ENCODE peak calls at places on chromosomes 7 and 10, in five cellular contexts. One of them, this sample, is unnamed. For H3K9me3, the result is how much of the 10 kb centered on the place peaks cover.

GRCh38 chr7:828793-829561 is 3.3 kb upstream of the SUN1 start:
- DNase-seq in tibial artery: no peak
- DNase-seq in left ventricle myocardium inferior: no peak
- DNase-seq in heart right ventricle: no peak
- DNase-seq in esophagus muscularis mucosa: no peak
- DNase-seq in this sample: no peak

GRCh38 chr10:114849674-114850073 is 28.1 kb downstream of the FHIP2A start:
- DNase-seq in tibial artery: no peak
- DNase-seq in left ventricle myocardium inferior: no peak
- DNase-seq in heart right ventricle: no peak
- DNase-seq in esophagus muscularis mucosa: no peak
- DNase-seq in this sample: no peak

GRCh38 chr7:14748461-14748860 is 154.1 kb downstream of the DGKB start:
- DNase-seq in tibial artery: no peak
- DNase-seq in left ventricle myocardium inferior: no peak
- DNase-seq in heart right ventricle: no peak
- DNase-seq in esophagus muscularis mucosa: no peak
- DNase-seq in this sample: no peak

GRCh38 chr10:52442576-52442975 is 128.5 kb downstream of the DKK1 start:
- DNase-seq in tibial artery: no peak
- DNase-seq in left ventricle myocardium inferior: no peak
- DNase-seq in heart right ventricle: no peak
- DNase-seq in esophagus muscularis mucosa: no peak
- DNase-seq in this sample: no peak

GRCh38 chr10:93072225-93072712 is 1.4 kb upstream of the CYP26A1 start:
- DNase-seq in tibial artery: no peak
- DNase-seq in left ventricle myocardium inferior: no peak
- DNase-seq in heart right ventricle: no peak
- DNase-seq in esophagus muscularis mucosa: no peak
- DNase-seq in this sample: no peak

GRCh38 chr7:131104611-131105293 is 222.9 kb upstream of the MKLN1 start:
- DNase-seq in tibial artery: no peak
- DNase-seq in left ventricle myocardium inferior: no peak
- DNase-seq in heart right ventricle: no peak
- DNase-seq in esophagus muscularis mucosa: no peak
- DNase-seq in this sample: no peak

GRCh38 chr10:91941426-91941825 is 17.9 kb downstream of the BTAF1 start:
- DNase-seq in tibial artery: no peak
- DNase-seq in left ventricle myocardium inferior: no peak
- DNase-seq in heart right ventricle: no peak
- DNase-seq in esophagus muscularis mucosa: no peak
- DNase-seq in this sample: no peak

GRCh38 chr7:90690159-90690858 is 94.2 kb downstream of the CDK14 start:
- DNase-seq in tibial artery: no peak
- DNase-seq in left ventricle myocardium inferior: no peak
- DNase-seq in heart right ventricle: no peak
- DNase-seq in esophagus muscularis mucosa: no peak
- DNase-seq in this sample: no peak

GRCh38 chr10:2011106-2011716 is 273.9 kb upstream of the ADARB2 start:
- DNase-seq in tibial artery: no peak
- DNase-seq in left ventricle myocardium inferior: no peak
- DNase-seq in heart right ventricle: no peak
- DNase-seq in esophagus muscularis mucosa: no peak
- DNase-seq in this sample: no peak

GRCh38 chr7:30867483-30867882 is 44.2 kb upstream of the AQP1 start:
- DNase-seq in tibial artery: no peak
- DNase-seq in left ventricle myocardium inferior: no peak
- DNase-seq in heart right ventricle: no peak
- DNase-seq in esophagus muscularis mucosa: no peak
- DNase-seq in this sample: no peak

GRCh38 chr10:123999261-123999660 is 94.1 kb downstream of the CHST15 start:
- DNase-seq in tibial artery: no peak
- DNase-seq in left ventricle myocardium inferior: no peak
- DNase-seq in heart right ventricle: no peak
- DNase-seq in esophagus muscularis mucosa: peak
- DNase-seq in this sample: no peak

GRCh38 chr7:98232276-98232585 is 19.8 kb downstream of the TECPR1 start:
- DNase-seq in tibial artery: no peak
- DNase-seq in left ventricle myocardium inferior: no peak
- DNase-seq in heart right ventricle: no peak
- DNase-seq in esophagus muscularis mucosa: no peak
- DNase-seq in this sample: no peak

GRCh38 chr10:95236068-95236903 is 42.2 kb downstream of the ACSM6 start:
- DNase-seq in tibial artery: no peak
- DNase-seq in left ventricle myocardium inferior: no peak
- DNase-seq in heart right ventricle: no peak
- DNase-seq in esophagus muscularis mucosa: no peak
- DNase-seq in this sample: no peak
- H3K4me3 ChIP-seq in tibial artery: no peak
- H3K4me3 ChIP-seq in left ventricle myocardium inferior: no peak
- H3K4me3 ChIP-seq in heart right ventricle: no peak
- H3K4me3 ChIP-seq in esophagus muscularis mucosa: no peak
- H3K4me3 ChIP-seq in this sample: no peak

DNA sequence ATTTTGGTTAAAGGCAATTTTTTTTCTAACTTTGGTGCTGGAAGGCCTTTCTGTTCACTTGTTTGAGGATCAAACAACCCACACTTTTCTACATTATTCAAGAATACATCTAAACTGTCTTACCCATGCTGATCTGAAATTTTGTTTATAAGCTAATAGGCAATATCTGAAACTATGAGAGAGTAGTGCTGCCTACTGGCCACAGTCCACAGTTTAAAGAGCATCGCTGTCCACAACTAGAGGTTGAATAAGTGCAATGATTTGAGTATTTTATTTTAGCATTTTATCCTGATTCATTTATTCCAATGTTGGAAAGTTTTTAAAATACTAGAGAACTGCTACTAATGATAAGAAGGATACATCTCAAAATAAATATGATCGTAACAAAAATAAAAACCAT is 306.9 kb downstream of the ELMO1 start:
- DNase-seq in tibial artery: no peak
- DNase-seq in left ventricle myocardium inferior: no peak
- DNase-seq in heart right ventricle: no peak
- DNase-seq in esophagus muscularis mucosa: no peak
- DNase-seq in this sample: no peak
- TF ChIP-seq CTCF in tibial artery: no peak
- TF ChIP-seq CTCF in left ventricle myocardium inferior: no peak
- TF ChIP-seq CTCF in heart right ventricle: peak
- TF ChIP-seq CTCF in esophagus muscularis mucosa: no peak
- TF ChIP-seq CTCF in this sample: no peak

DNA sequence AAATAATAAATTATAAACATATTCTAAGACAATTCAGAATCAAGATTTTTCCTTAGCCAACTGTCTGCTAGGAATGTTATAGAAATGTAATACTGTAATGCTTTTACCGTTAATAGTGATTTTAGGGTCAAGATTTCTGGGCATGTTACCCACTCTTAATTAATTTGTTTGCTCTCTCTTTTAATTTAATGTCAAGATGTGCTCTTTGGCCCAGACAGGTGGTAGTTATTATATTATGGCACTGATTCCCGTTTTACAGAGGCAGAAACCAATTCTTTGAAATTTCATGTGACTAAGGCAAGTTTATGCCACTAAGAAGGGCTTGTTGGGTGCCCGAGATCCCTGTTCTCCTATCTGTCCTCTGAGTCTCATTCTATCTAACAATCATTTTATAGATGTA is 959 bp upstream of the FAM107B start:
- DNase-seq in tibial artery: no peak
- DNase-seq in left ventricle myocardium inferior: no peak
- DNase-seq in heart right ventricle: no peak
- DNase-seq in esophagus muscularis mucosa: peak
- DNase-seq in this sample: no peak
- H3K9me3 ChIP-seq in tibial artery: under half
- H3K9me3 ChIP-seq in left ventricle myocardium inferior: under half
- H3K9me3 ChIP-seq in heart right ventricle: under half
- H3K9me3 ChIP-seq in esophagus muscularis mucosa: under half
- H3K9me3 ChIP-seq in this sample: under half

GRCh38 chr7:139669106-139670061 is 108.4 kb downstream of the HIPK2 start:
- DNase-seq in tibial artery: no peak
- DNase-seq in left ventricle myocardium inferior: no peak
- DNase-seq in heart right ventricle: no peak
- DNase-seq in esophagus muscularis mucosa: no peak
- DNase-seq in this sample: no peak

GRCh38 chr7:139674752-139675126 is 103.1 kb downstream of the HIPK2 start:
- DNase-seq in tibial artery: no peak
- DNase-seq in left ventricle myocardium inferior: no peak
- DNase-seq in heart right ventricle: no peak
- DNase-seq in esophagus muscularis mucosa: no peak
- DNase-seq in this sample: no peak

GRCh38 chr7:139673230-139673629 is 104.6 kb downstream of the HIPK2 start:
- DNase-seq in tibial artery: no peak
- DNase-seq in left ventricle myocardium inferior: no peak
- DNase-seq in heart right ventricle: no peak
- DNase-seq in esophagus muscularis mucosa: no peak
- DNase-seq in this sample: no peak

GRCh38 chr7:139673762-139674161 is 104.0 kb downstream of the HIPK2 start:
- DNase-seq in tibial artery: no peak
- DNase-seq in left ventricle myocardium inferior: no peak
- DNase-seq in heart right ventricle: no peak
- DNase-seq in esophagus muscularis mucosa: no peak
- DNase-seq in this sample: no peak

DNA sequence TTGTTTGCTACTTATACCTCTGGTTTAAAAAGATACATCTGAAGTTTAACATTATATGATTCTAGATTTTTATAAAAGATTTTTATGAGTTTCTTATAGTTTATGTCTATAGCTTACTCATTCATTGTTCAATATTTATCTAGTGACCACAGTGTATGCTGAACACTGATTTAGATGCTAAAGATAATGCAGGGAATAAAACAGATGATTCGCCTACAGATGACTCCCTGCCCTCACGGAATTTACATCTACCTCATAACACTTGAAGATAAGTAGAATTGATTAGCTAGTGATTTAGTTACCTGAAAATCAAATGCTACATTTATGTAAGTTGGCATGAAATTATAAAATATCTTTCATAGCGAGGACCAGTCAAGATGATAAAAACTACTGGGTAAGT is 105.8 kb downstream of the HIPK2 start:
- DNase-seq in tibial artery: no peak
- DNase-seq in left ventricle myocardium inferior: no peak
- DNase-seq in heart right ventricle: no peak
- DNase-seq in esophagus muscularis mucosa: no peak
- DNase-seq in this sample: no peak
- H3K4me3 ChIP-seq in tibial artery: no peak
- H3K4me3 ChIP-seq in left ventricle myocardium inferior: no peak
- H3K4me3 ChIP-seq in heart right ventricle: no peak
- H3K4me3 ChIP-seq in esophagus muscularis mucosa: no peak
- H3K4me3 ChIP-seq in this sample: no peak